ENCODE peak calls at places on chromosomes 1 and 21, in five cellular contexts. One of them, this sample, is unnamed.

GRCh38 chr1:232986000-232986922 is 35.9 kb downstream of the NTPCR start:
- DNase-seq in testis: no peak
- DNase-seq in ovary: no peak
- DNase-seq in colonic mucosa: no peak
- DNase-seq in choroid plexus epithelial cell: no peak
- DNase-seq in this sample: no peak

GRCh38 chr21:16533692-16534407 is 804.1 kb downstream of the USP25 start:
- DNase-seq in colonic mucosa: no peak
- DNase-seq in ovary: no peak
- DNase-seq in testis: peak
- DNase-seq in choroid plexus epithelial cell: no peak
- DNase-seq in this sample: no peak

GRCh38 chr1:23854568-23854967 is 13.5 kb downstream of the FUCA1 start:
- DNase-seq in choroid plexus epithelial cell: peak
- DNase-seq in colonic mucosa: no peak
- DNase-seq in testis: no peak
- DNase-seq in ovary: no peak
- DNase-seq in this sample: no peak

GRCh38 chr21:16418663-16419062 is 688.9 kb downstream of the USP25 start:
- DNase-seq in testis: no peak
- DNase-seq in choroid plexus epithelial cell: no peak
- DNase-seq in colonic mucosa: no peak
- DNase-seq in ovary: no peak
- DNase-seq in this sample: no peak

GRCh38 chr1:9004731-9005708 is 21.2 kb downstream of the SLC2A7 start:
- DNase-seq in colonic mucosa: peak
- DNase-seq in ovary: peak
- DNase-seq in testis: peak
- DNase-seq in choroid plexus epithelial cell: peak
- DNase-seq in this sample: peak

GRCh38 chr1:231683439-231684165 is 57.0 kb downstream of the DISC1 start:
- DNase-seq in testis: no peak
- DNase-seq in colonic mucosa: no peak
- DNase-seq in choroid plexus epithelial cell: peak
- DNase-seq in ovary: no peak
- DNase-seq in this sample: no peak

GRCh38 chr1:168553680-168554553 is 10.1 kb upstream of the XCL2 start:
- DNase-seq in ovary: no peak
- DNase-seq in colonic mucosa: no peak
- DNase-seq in choroid plexus epithelial cell: no peak
- DNase-seq in testis: no peak
- DNase-seq in this sample: no peak

GRCh38 chr1:172144445-172145060 is 275.9 kb upstream of the C1orf105 start:
- DNase-seq in testis: peak
- DNase-seq in ovary: peak
- DNase-seq in colonic mucosa: peak
- DNase-seq in choroid plexus epithelial cell: peak
- DNase-seq in this sample: no peak

GRCh38 chr21:29219165-29219770 is 79.5 kb upstream of the BACH1 start:
- DNase-seq in testis: peak
- DNase-seq in choroid plexus epithelial cell: peak
- DNase-seq in colonic mucosa: peak
- DNase-seq in ovary: no peak
- DNase-seq in this sample: no peak

GRCh38 chr1:966135-966602 is at the start of gene PLEKHN1:
- DNase-seq in choroid plexus epithelial cell: no peak
- DNase-seq in colonic mucosa: peak
- DNase-seq in testis: no peak
- DNase-seq in ovary: no peak
- DNase-seq in this sample: no peak

DNA sequence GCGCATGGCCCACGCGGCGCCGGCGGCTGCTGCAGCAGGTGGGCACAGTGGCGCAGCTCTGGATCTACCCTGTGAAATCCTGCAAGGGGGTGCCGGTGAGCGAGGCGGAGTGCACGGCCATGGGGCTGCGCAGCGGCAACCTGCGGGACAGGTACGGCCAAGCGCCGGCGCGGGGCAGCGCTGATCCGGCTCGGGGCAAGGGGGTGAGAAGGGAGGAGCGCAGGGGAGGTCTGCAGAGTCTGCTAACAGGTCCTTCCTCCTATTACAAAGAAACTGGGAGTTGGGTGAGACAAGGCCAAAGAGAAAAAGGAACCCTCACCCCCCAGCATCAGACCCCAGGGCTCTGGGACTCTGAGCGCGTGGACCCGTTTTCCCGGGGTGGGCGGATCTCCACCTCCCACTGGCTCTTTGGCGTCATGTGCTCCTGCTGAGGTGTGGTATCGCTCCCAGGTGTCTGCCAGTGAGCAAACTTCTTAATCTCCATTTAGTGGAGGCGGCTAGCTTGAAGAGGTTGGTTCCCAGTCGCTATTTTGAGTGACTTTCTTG is 429 bp downstream of the MTARC1 start:
- DNase-seq in choroid plexus epithelial cell: no peak
- DNase-seq in colonic mucosa: peak
- DNase-seq in ovary: no peak
- DNase-seq in testis: no peak
- DNase-seq in this sample: no peak
- TF ChIP-seq CTCF in choroid plexus epithelial cell: no peak
- TF ChIP-seq CTCF in colonic mucosa: no peak
- TF ChIP-seq CTCF in ovary: no peak
- TF ChIP-seq CTCF in testis: no peak
- TF ChIP-seq CTCF in this sample: no peak

GRCh38 chr1:36612881-36613280 is 130.2 kb upstream of the CSF3R start:
- DNase-seq in colonic mucosa: no peak
- DNase-seq in testis: peak
- DNase-seq in choroid plexus epithelial cell: no peak
- DNase-seq in ovary: no peak
- DNase-seq in this sample: no peak
- TF ChIP-seq CTCF in colonic mucosa: no peak
- TF ChIP-seq CTCF in testis: no peak
- TF ChIP-seq CTCF in choroid plexus epithelial cell: peak
- TF ChIP-seq CTCF in ovary: no peak
- TF ChIP-seq CTCF in this sample: peak

DNA sequence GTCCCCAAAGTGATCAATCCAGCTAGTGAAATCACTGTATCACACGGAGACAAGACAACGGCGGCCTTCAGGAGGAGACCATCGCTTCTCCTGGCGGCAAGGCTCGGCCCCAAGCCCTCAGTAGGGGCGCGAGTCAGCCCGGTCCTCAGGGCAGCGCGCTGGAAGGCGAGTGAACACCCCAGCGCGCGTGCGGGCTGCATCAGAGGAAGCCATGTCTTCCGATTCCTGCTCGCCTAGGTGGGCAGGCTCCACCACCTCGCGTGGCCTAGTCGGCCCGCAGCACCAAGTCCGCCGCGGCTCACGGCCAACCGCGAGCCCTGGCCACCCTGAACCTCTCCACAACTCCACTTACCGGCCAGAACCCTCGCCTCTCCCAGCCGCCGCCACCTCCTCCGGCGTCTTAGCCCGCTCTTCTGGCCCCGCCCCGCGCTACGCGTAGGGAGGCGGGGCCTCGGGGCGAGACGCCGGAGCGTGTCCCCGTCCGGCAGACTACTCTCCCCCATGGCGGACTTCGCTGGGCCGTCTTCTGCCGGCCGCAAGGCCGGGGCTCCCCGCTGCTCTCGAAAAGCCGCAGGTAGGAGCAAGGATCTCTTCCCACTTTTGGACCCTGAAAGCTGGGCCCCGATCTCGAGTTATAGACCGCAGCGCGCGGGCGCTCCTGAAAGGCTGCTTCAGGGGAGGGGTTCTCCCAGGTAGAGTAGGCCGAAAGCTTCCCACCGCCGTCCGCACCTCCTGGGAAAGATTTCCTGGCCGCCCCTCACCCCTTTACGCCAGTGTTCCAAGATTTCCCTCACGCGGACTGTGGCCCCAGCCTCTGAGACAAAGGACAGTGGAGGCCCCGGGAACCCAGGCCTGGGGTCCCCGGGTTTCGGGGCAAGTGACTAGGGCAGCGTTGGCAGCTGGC is at the start of the genes GLMN and RPAP2:
- DNase-seq in testis: peak
- DNase-seq in ovary: peak
- DNase-seq in choroid plexus epithelial cell: peak
- DNase-seq in colonic mucosa: peak
- DNase-seq in this sample: peak
- TF ChIP-seq CTCF in testis: no peak
- TF ChIP-seq CTCF in ovary: no peak
- TF ChIP-seq CTCF in choroid plexus epithelial cell: peak
- TF ChIP-seq CTCF in colonic mucosa: no peak
- TF ChIP-seq CTCF in this sample: no peak

GRCh38 chr1:235328271-235329138 is at the start of gene GGPS1:
- DNase-seq in colonic mucosa: peak
- DNase-seq in choroid plexus epithelial cell: peak
- DNase-seq in testis: peak
- DNase-seq in ovary: peak
- DNase-seq in this sample: peak
- TF ChIP-seq CTCF in colonic mucosa: no peak
- TF ChIP-seq CTCF in choroid plexus epithelial cell: no peak
- TF ChIP-seq CTCF in testis: no peak
- TF ChIP-seq CTCF in ovary: no peak
- TF ChIP-seq CTCF in this sample: peak

DNA sequence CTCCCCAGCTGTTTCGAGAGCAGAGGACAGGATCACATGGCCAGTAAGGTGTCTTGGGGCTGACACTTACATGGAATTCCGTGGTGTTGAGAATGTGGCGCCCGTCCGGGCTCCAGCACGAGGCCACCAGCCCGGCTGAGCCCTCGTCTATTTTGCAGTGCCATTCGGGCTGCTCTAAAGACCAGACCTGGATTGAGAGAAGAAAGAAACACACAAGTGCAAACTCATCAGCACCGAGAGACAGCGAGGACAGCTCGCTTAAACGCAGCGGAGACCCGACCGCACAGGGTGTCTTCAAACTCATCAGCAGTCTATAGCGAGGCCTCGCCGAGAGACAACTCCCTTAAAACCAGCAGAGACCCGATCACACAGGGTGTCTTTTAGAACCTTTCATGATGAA is 3.3 kb downstream of the WRAP73 start:
- DNase-seq in choroid plexus epithelial cell: no peak
- DNase-seq in testis: no peak
- DNase-seq in ovary: no peak
- DNase-seq in colonic mucosa: no peak
- DNase-seq in this sample: no peak
- TF ChIP-seq CTCF in choroid plexus epithelial cell: no peak
- TF ChIP-seq CTCF in testis: no peak
- TF ChIP-seq CTCF in ovary: no peak
- TF ChIP-seq CTCF in colonic mucosa: no peak
- TF ChIP-seq CTCF in this sample: no peak

DNA sequence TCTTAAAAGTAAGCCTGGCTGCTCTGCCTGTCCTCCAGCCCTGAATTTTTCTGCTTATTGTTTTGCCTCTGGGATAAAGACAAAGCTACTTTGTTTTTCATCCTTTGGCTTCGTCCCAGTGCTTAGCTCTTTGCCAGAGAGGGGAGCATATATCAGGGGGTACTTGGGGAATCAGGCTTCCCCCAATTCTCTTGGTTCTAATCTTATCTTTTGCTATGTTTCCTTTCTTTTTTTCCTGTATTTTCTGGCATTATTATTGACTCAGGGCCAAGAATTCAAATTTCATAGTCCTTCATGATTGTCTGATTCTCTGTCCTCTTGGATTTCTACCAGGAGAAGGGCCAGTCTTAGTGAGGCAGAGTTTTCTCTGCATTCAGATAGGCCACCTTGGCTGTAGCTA is 51.2 kb downstream of the GIPC2 start:
- DNase-seq in ovary: no peak
- DNase-seq in choroid plexus epithelial cell: peak
- DNase-seq in testis: peak
- DNase-seq in colonic mucosa: no peak
- DNase-seq in this sample: no peak
- TF ChIP-seq CTCF in ovary: no peak
- TF ChIP-seq CTCF in choroid plexus epithelial cell: no peak
- TF ChIP-seq CTCF in testis: no peak
- TF ChIP-seq CTCF in colonic mucosa: no peak
- TF ChIP-seq CTCF in this sample: no peak

GRCh38 chr1:19390901-19391595 is 78.9 kb downstream of the SLC66A1 start:
- DNase-seq in colonic mucosa: peak
- DNase-seq in testis: peak
- DNase-seq in choroid plexus epithelial cell: peak
- DNase-seq in ovary: peak
- DNase-seq in this sample: peak
- TF ChIP-seq CTCF in colonic mucosa: peak
- TF ChIP-seq CTCF in testis: peak
- TF ChIP-seq CTCF in choroid plexus epithelial cell: peak
- TF ChIP-seq CTCF in ovary: peak
- TF ChIP-seq CTCF in this sample: peak

DNA sequence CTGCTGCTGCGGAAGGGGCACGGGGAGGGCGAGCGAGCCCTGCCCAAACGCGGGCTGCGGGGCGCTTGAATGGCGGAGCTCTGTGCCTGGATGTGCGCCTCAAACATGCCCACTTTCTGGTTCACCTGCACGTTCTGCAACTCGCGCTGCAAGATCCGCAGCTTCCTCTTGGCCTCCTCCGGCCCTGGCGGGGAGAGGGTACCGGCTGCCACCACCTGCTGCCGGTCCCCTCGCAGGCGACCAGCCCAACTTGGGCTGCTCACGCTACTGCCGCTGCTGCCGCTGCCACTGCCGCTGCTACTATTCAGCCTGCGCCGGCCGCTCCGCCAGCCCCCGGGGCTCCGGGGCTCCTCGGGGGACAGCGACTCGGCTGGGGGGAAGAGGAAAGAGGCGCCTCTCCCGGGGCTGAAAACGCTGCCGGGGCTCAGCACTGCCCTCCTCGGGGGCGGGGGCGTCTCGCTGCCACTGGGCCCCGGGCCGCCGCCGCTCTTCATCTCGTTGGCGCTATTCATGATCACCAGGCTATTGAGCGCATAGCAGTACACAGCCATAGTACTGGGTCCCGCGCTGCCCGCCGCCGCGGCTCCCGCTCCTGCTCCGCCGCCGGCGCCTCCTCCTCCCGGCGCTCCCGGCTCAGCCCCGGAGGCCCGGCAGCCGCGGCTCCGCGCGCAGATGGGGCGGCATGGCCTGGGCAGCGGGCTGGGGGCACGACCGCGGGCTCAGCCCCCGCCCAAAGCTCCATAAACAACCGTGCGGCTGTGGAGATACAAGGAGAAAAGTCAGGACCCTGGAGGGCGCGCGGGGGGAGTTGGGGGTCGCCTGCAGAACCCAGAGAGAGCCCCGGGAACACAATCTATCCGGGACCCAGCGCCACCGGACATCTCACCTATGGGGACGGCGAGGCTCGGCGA is 1.9 kb downstream of the ITPKB start:
- DNase-seq in colonic mucosa: peak
- DNase-seq in choroid plexus epithelial cell: peak
- DNase-seq in testis: peak
- DNase-seq in ovary: peak
- DNase-seq in this sample: peak
- TF ChIP-seq CTCF in colonic mucosa: no peak
- TF ChIP-seq CTCF in choroid plexus epithelial cell: peak
- TF ChIP-seq CTCF in testis: no peak
- TF ChIP-seq CTCF in ovary: no peak
- TF ChIP-seq CTCF in this sample: peak

This sample was measured in neural crest cell.